ENCODE peak calls at places on chromosomes 5 and 9, in seven cellular contexts. M, K, G, A, E, C and U are unnamed samples.

GRCh38 chr9:114722937-114723620 is 41.1 kb upstream of the TEX48 start:
- DNase-seq in M (no peak), K (no peak), G (no peak), A (no peak), E (no peak), C (no peak), U (no peak)

GRCh38 chr5:14741721-14742426 is 77.4 kb downstream of the OTULIN start:
- DNase-seq in M (no peak), K (no peak), G (no peak), A (no peak), E (no peak), C (no peak), U (no peak)

GRCh38 chr5:159736844-159737243 is 179.4 kb upstream of the ADRA1B start:
- DNase-seq in M (no peak), K (no peak), G (no peak), A (no peak), E (no peak), C (no peak), U (no peak)

GRCh38 chr5:172568308-172568923 is 72.6 kb upstream of the NEURL1B start:
- DNase-seq in M (no peak), K (no peak), G (no peak), A (no peak), E (no peak), C (no peak), U (no peak)

GRCh38 chr5:149528661-149529060 is 22.6 kb downstream of the CSNK1A1 start:
- DNase-seq in M (no peak), K (no peak), G (no peak), A (no peak), E (no peak), C (no peak), U (no peak)

GRCh38 chr5:74072646-74073045 is 446.6 kb downstream of the ARHGEF28 start:
- DNase-seq in M (no peak), K (no peak), G (no peak), A (no peak), E (no peak), C (no peak), U (no peak)

GRCh38 chr5:31449175-31449574 is 82.7 kb downstream of the DROSHA start:
- DNase-seq in M (peak; percentile 61), K (no peak), G (no peak), A (no peak), E (no peak), C (no peak), U (no peak)

GRCh38 chr5:77871946-77872345 is 95.8 kb upstream of the TBCA start:
- DNase-seq in M (peak; percentile 25), K (no peak), G (no peak), A (no peak), E (no peak), C (no peak), U (no peak)

GRCh38 chr5:163473613-163474243 is 13.3 kb downstream of the HMMR start:
- DNase-seq in M (no peak), K (no peak), G (no peak), A (no peak), E (no peak), C (no peak), U (no peak)

GRCh38 chr9:92735907-92736600 is 28.6 kb downstream of the BICD2 start:
- DNase-seq in M (no peak), K (no peak), G (no peak), A (no peak), E (no peak), C (no peak), U (peak; percentile 13)

GRCh38 chr9:92737611-92738299 is 26.9 kb downstream of the BICD2 start:
- DNase-seq in M (no peak), K (no peak), G (no peak), A (peak; percentile 10), E (peak; percentile 72), C (no peak), U (no peak)

GRCh38 chr9:92736816-92737606 is 27.6 kb downstream of the BICD2 start:
- DNase-seq in M (peak; percentile 28), K (no peak), G (no peak), A (peak; percentile 4), E (peak; percentile 36), C (no peak), U (peak; percentile 33)

GRCh38 chr9:92738661-92739081 is 26.0 kb downstream of the BICD2 start:
- DNase-seq in M (no peak), K (no peak), G (no peak), A (peak; percentile 13), E (peak; percentile 67), C (no peak), U (no peak)

GRCh38 chr9:92734931-92735906 is 29.4 kb downstream of the BICD2 start:
- DNase-seq in M (no peak), K (no peak), G (no peak), A (no peak), E (peak; percentile 77), C (no peak), U (no peak)
- H3K4me1 ChIP-seq in M (peaks cover 9% of the 10 kb centered on the region), K (peaks cover 29% of the 10 kb centered on the region), G (peaks cover 51% of the 10 kb centered on the region), A (peaks cover 22% of the 10 kb centered on the region), E (peaks cover 81% of the 10 kb centered on the region), C (peaks cover 23% of the 10 kb centered on the region), U (no peaks in the 10 kb centered on the region)

DNA sequence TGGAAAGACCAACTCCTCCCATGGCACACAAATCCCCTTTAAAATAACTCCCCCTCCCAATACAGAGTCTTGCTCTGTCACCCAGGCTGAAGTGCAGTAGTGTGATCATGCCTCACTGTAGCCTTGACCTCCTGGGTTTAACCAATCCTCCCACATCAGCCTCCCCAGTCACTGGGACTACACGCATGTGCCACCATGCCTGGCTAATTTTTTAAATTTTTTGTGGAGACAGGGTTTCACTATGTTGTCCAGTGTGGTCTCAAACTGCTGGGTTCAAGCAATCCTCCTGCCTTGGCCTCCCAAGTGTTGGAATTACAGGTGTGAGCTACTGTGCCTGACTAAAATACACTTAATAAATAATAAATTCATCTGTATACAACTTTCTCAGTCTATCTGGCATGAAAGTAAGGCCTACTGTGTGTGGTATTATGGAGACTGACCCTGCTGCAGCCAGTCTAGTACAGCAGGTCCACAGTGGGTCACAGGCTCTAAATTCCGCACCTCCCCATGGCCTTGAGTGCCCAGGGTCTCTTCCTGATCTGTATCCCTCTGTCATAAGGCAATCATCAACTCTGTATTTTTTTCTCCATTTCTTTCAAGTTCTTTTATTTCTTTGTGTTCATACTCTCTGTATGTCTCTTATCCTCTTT is 169.4 kb downstream of the MAPKAP1 start:
- DNase-seq in M (no peak), K (no peak), G (no peak), A (no peak), E (no peak), C (no peak), U (no peak)
- TF ChIP-seq CTCF in M (no peak), K (no peak), G (no peak), A (no peak), E (no peak), C (no peak), U (no peak)

GRCh38 chr9:129142115-129142514 is 30.9 kb downstream of the PTPA start:
- DNase-seq in M (no peak), K (no peak), G (no peak), A (no peak), E (no peak), C (no peak), U (no peak)

GRCh38 chr9:129139993-129140396 is 28.8 kb downstream of the PTPA start:
- DNase-seq in M (peak; percentile 100), K (peak; percentile 84), G (peak; percentile 96), A (peak; percentile 95), E (peak; percentile 91), C (peak; percentile 93), U (peak; percentile 89)

GRCh38 chr9:129142536-129142935 is 31.3 kb downstream of the PTPA start:
- DNase-seq in M (no peak), K (no peak), G (no peak), A (no peak), E (no peak), C (no peak), U (no peak)

GRCh38 chr9:129140397-129141065 is 29.3 kb downstream of the PTPA start:
- DNase-seq in M (peak; percentile 45), K (peak; percentile 47), G (peak; percentile 64), A (peak; percentile 59), E (peak; percentile 85), C (no peak), U (no peak)

GRCh38 chr9:129141066-129142041 is 30.1 kb downstream of the PTPA start:
- DNase-seq in M (peak; percentile 97), K (peak; percentile 52), G (peak; percentile 90), A (peak; percentile 78), E (peak; percentile 82), C (peak; percentile 71), U (no peak)
- TF ChIP-seq POLR2A in M (peak; percentile 65), K (peak; percentile 45), G (no peak), A (no peak), E (no peak), C (no peak), U (peak; percentile 53)

DNA sequence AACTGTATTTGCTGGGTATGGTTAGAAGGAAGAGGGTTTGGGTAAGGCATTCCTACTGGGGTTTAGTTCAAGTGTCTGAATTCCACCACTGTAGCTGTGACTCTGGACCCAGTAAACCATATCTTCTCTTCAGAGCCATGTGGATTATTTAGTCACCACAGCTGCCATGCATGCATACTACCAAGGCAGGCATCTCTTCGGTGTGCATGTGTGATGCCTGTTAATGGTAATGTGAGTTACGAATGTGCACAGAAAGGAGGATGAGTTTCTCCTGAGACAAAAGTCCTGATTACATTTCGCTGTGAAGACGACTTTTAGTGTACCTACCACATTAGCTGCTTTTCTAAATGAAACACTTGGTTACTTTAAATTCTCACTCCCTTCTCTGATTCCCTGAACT is 9.3 kb downstream of the PBX3 start:
- DNase-seq in M (no peak), K (no peak), G (no peak), A (no peak), E (no peak), C (no peak), U (no peak)
- H3K4me1 ChIP-seq in M (peaks cover 7% of the 10 kb centered on the region), K (no peaks in the 10 kb centered on the region), G (peaks cover 5% of the 10 kb centered on the region), A (peaks cover 5% of the 10 kb centered on the region), E (peaks cover 42% of the 10 kb centered on the region), C (peaks cover 7% of the 10 kb centered on the region), U (peaks cover 22% of the 10 kb centered on the region)